ENCODE peak calls at places on chromosomes 11 and 22, in nine cellular contexts. One of them, this sample, is unnamed.
A peak's percentile ranks its signal among the peaks of the same experiment; 100 is the strongest.

GRCh38 chr22:49270595-49271368 is 556.9 kb downstream of the BRD1 start:
- DNase-seq in IMR-90: no peak
- DNase-seq in GM06990: no peak
- DNase-seq in HepG2: no peak
- DNase-seq in dorsolateral prefrontal cortex: no peak
- DNase-seq in stomach: peak; percentile 21
- DNase-seq in WTC11: no peak
- DNase-seq in hepatocyte: no peak
- DNase-seq in GM12864: no peak
- DNase-seq in this sample: no peak

GRCh38 chr22:28835630-28836189 is 35.3 kb upstream of the XBP1 start:
- DNase-seq in IMR-90: no peak
- DNase-seq in GM12864: no peak
- DNase-seq in HepG2: no peak
- DNase-seq in dorsolateral prefrontal cortex: no peak
- DNase-seq in WTC11: no peak
- DNase-seq in hepatocyte: no peak
- DNase-seq in GM06990: no peak
- DNase-seq in stomach: no peak
- DNase-seq in this sample: no peak

GRCh38 chr11:16184588-16184987 is 171.8 kb downstream of the SOX6 start:
- DNase-seq in HepG2: peak; percentile 94
- DNase-seq in hepatocyte: peak; percentile 75
- DNase-seq in WTC11: no peak
- DNase-seq in dorsolateral prefrontal cortex: no peak
- DNase-seq in GM12864: no peak
- DNase-seq in GM06990: no peak
- DNase-seq in stomach: no peak
- DNase-seq in IMR-90: peak; percentile 92
- DNase-seq in this sample: no peak

GRCh38 chr11:72405009-72405408 is 29.3 kb downstream of the CLPB start:
- DNase-seq in IMR-90: no peak
- DNase-seq in WTC11: no peak
- DNase-seq in stomach: no peak
- DNase-seq in GM12864: no peak
- DNase-seq in dorsolateral prefrontal cortex: no peak
- DNase-seq in HepG2: no peak
- DNase-seq in GM06990: no peak
- DNase-seq in hepatocyte: no peak
- DNase-seq in this sample: no peak

GRCh38 chr11:61907871-61908729 is 9.3 kb downstream of the RAB3IL1 start:
- DNase-seq in GM12864: no peak
- DNase-seq in HepG2: no peak
- DNase-seq in hepatocyte: no peak
- DNase-seq in WTC11: no peak
- DNase-seq in dorsolateral prefrontal cortex: no peak
- DNase-seq in IMR-90: no peak
- DNase-seq in GM06990: no peak
- DNase-seq in stomach: no peak
- DNase-seq in this sample: no peak

GRCh38 chr11:9774591-9775392 is 110.9 kb downstream of the SWAP70 start:
- DNase-seq in dorsolateral prefrontal cortex: no peak
- DNase-seq in IMR-90: peak; percentile 94
- DNase-seq in GM06990: no peak
- DNase-seq in hepatocyte: no peak
- DNase-seq in WTC11: no peak
- DNase-seq in GM12864: no peak
- DNase-seq in HepG2: no peak
- DNase-seq in stomach: no peak
- DNase-seq in this sample: no peak

GRCh38 chr22:28981818-28982499 is 79.7 kb downstream of the C22orf31 start:
- DNase-seq in GM12864: no peak
- DNase-seq in dorsolateral prefrontal cortex: no peak
- DNase-seq in stomach: no peak
- DNase-seq in GM06990: no peak
- DNase-seq in hepatocyte: no peak
- DNase-seq in WTC11: no peak
- DNase-seq in IMR-90: no peak
- DNase-seq in HepG2: peak; percentile 97
- DNase-seq in this sample: no peak

GRCh38 chr11:12165237-12165875 is 55.0 kb downstream of the MICAL2 start:
- DNase-seq in HepG2: no peak
- DNase-seq in hepatocyte: no peak
- DNase-seq in dorsolateral prefrontal cortex: no peak
- DNase-seq in IMR-90: no peak
- DNase-seq in GM12864: no peak
- DNase-seq in GM06990: no peak
- DNase-seq in WTC11: no peak
- DNase-seq in stomach: no peak
- DNase-seq in this sample: no peak

GRCh38 chr11:15707971-15708370 is 593.2 kb downstream of the INSC start:
- DNase-seq in IMR-90: peak; percentile 84
- DNase-seq in HepG2: no peak
- DNase-seq in GM12864: no peak
- DNase-seq in dorsolateral prefrontal cortex: no peak
- DNase-seq in hepatocyte: peak; percentile 71
- DNase-seq in stomach: peak; percentile 72
- DNase-seq in WTC11: peak; percentile 12
- DNase-seq in GM06990: no peak
- DNase-seq in this sample: no peak

GRCh38 chr22:17920992-17921650 is 103.2 kb downstream of the MICAL3 start:
- DNase-seq in dorsolateral prefrontal cortex: no peak
- DNase-seq in GM12864: no peak
- DNase-seq in WTC11: no peak
- DNase-seq in hepatocyte: no peak
- DNase-seq in HepG2: no peak
- DNase-seq in GM06990: no peak
- DNase-seq in IMR-90: no peak
- DNase-seq in stomach: no peak
- DNase-seq in this sample: no peak

GRCh38 chr22:47963660-47964059 is 1201.2 kb downstream of the TBC1D22A start:
- DNase-seq in GM12864: no peak
- DNase-seq in WTC11: no peak
- DNase-seq in GM06990: no peak
- DNase-seq in stomach: no peak
- DNase-seq in IMR-90: no peak
- DNase-seq in HepG2: no peak
- DNase-seq in hepatocyte: no peak
- DNase-seq in dorsolateral prefrontal cortex: no peak
- DNase-seq in this sample: no peak

GRCh38 chr11:106217456-106217855 is 140.0 kb downstream of the AASDHPPT start:
- DNase-seq in stomach: no peak
- DNase-seq in hepatocyte: no peak
- DNase-seq in HepG2: no peak
- DNase-seq in GM06990: no peak
- DNase-seq in WTC11: no peak
- DNase-seq in GM12864: no peak
- DNase-seq in dorsolateral prefrontal cortex: no peak
- DNase-seq in IMR-90: no peak
- DNase-seq in this sample: no peak

GRCh38 chr11:115539844-115540243 is 35.6 kb upstream of the CADM1 start:
- DNase-seq in HepG2: no peak
- DNase-seq in dorsolateral prefrontal cortex: no peak
- DNase-seq in hepatocyte: no peak
- DNase-seq in GM06990: no peak
- DNase-seq in WTC11: no peak
- DNase-seq in GM12864: no peak
- DNase-seq in stomach: no peak
- DNase-seq in IMR-90: no peak
- DNase-seq in this sample: no peak

GRCh38 chr11:66749091-66749490 is 20.1 kb upstream of the SPTBN2 start:
- DNase-seq in HepG2: no peak
- DNase-seq in WTC11: no peak
- DNase-seq in GM06990: no peak
- DNase-seq in GM12864: no peak
- DNase-seq in stomach: no peak
- DNase-seq in hepatocyte: no peak
- DNase-seq in IMR-90: no peak
- DNase-seq in dorsolateral prefrontal cortex: no peak
- DNase-seq in this sample: no peak

GRCh38 chr11:40273192-40273732 is 1186.2 kb downstream of the LRRC4C start:
- DNase-seq in hepatocyte: no peak
- DNase-seq in GM06990: no peak
- DNase-seq in stomach: no peak
- DNase-seq in dorsolateral prefrontal cortex: no peak
- DNase-seq in HepG2: no peak
- DNase-seq in IMR-90: no peak
- DNase-seq in GM12864: no peak
- DNase-seq in WTC11: no peak
- DNase-seq in this sample: no peak

GRCh38 chr11:34395916-34396555 is 38.2 kb upstream of the ABTB2 start:
- DNase-seq in HepG2: no peak
- DNase-seq in stomach: no peak
- DNase-seq in WTC11: no peak
- DNase-seq in dorsolateral prefrontal cortex: no peak
- DNase-seq in hepatocyte: no peak
- DNase-seq in IMR-90: peak; percentile 74
- DNase-seq in GM06990: no peak
- DNase-seq in GM12864: no peak
- DNase-seq in this sample: no peak

GRCh38 chr11:20563871-20564270 is 35.5 kb upstream of the SLC6A5 start:
- DNase-seq in hepatocyte: no peak
- DNase-seq in IMR-90: no peak
- DNase-seq in GM12864: no peak
- DNase-seq in GM06990: no peak
- DNase-seq in stomach: no peak
- DNase-seq in HepG2: no peak
- DNase-seq in dorsolateral prefrontal cortex: no peak
- DNase-seq in WTC11: no peak
- DNase-seq in this sample: no peak

GRCh38 chr22:46245515-46245914 is 4.6 kb downstream of the CDPF1 start:
- DNase-seq in HepG2: no peak
- DNase-seq in stomach: no peak
- DNase-seq in WTC11: no peak
- DNase-seq in hepatocyte: no peak
- DNase-seq in GM06990: no peak
- DNase-seq in GM12864: no peak
- DNase-seq in dorsolateral prefrontal cortex: no peak
- DNase-seq in IMR-90: no peak
- DNase-seq in this sample: no peak

GRCh38 chr11:118251858-118252652 is at the start of gene MPZL3:
- DNase-seq in WTC11: peak; percentile 76
- DNase-seq in dorsolateral prefrontal cortex: peak; percentile 30
- DNase-seq in GM06990: peak; percentile 91
- DNase-seq in stomach: peak; percentile 93
- DNase-seq in IMR-90: peak; percentile 44
- DNase-seq in hepatocyte: peak; percentile 98
- DNase-seq in GM12864: peak; percentile 87
- DNase-seq in HepG2: peak; percentile 91
- DNase-seq in this sample: peak; percentile 79

GRCh38 chr11:74683279-74683871 is 47.9 kb downstream of the CHRDL2 start:
- DNase-seq in dorsolateral prefrontal cortex: peak; percentile 83
- DNase-seq in WTC11: peak; percentile 68
- DNase-seq in HepG2: no peak
- DNase-seq in stomach: peak; percentile 29
- DNase-seq in GM12864: no peak
- DNase-seq in IMR-90: no peak
- DNase-seq in hepatocyte: peak; percentile 39
- DNase-seq in GM06990: no peak
- DNase-seq in this sample: peak; percentile 47
- TF ChIP-seq CTCF in dorsolateral prefrontal cortex: peak; percentile 78
- TF ChIP-seq CTCF in WTC11: no peak
- TF ChIP-seq CTCF in HepG2: no peak
- TF ChIP-seq CTCF in stomach: no peak
- TF ChIP-seq CTCF in GM12864: peak; percentile 41
- TF ChIP-seq CTCF in IMR-90: peak; percentile 9
- TF ChIP-seq CTCF in hepatocyte: peak; percentile 41
- TF ChIP-seq CTCF in GM06990: no peak
- TF ChIP-seq CTCF in this sample: no peak

GRCh38 chr11:123474994-123475393 is 44.9 kb downstream of the GRAMD1B start:
- DNase-seq in dorsolateral prefrontal cortex: no peak
- DNase-seq in HepG2: no peak
- DNase-seq in hepatocyte: no peak
- DNase-seq in GM06990: no peak
- DNase-seq in stomach: no peak
- DNase-seq in IMR-90: peak; percentile 47
- DNase-seq in WTC11: no peak
- DNase-seq in GM12864: no peak
- DNase-seq in this sample: no peak

GRCh38 chr11:123478352-123478986 is 48.4 kb downstream of the GRAMD1B start:
- DNase-seq in GM06990: peak; percentile 67
- DNase-seq in hepatocyte: peak; percentile 82
- DNase-seq in stomach: peak; percentile 43
- DNase-seq in HepG2: peak; percentile 64
- DNase-seq in dorsolateral prefrontal cortex: peak; percentile 56
- DNase-seq in WTC11: peak; percentile 64
- DNase-seq in IMR-90: peak; percentile 85
- DNase-seq in GM12864: no peak
- DNase-seq in this sample: peak; percentile 47

GRCh38 chr11:123477205-123477907 is 47.3 kb downstream of the GRAMD1B start:
- DNase-seq in HepG2: no peak
- DNase-seq in stomach: no peak
- DNase-seq in GM12864: no peak
- DNase-seq in dorsolateral prefrontal cortex: no peak
- DNase-seq in GM06990: no peak
- DNase-seq in hepatocyte: no peak
- DNase-seq in WTC11: no peak
- DNase-seq in IMR-90: no peak
- DNase-seq in this sample: no peak

GRCh38 chr11:123473941-123474668 is 44.0 kb downstream of the GRAMD1B start:
- DNase-seq in GM06990: no peak
- DNase-seq in HepG2: no peak
- DNase-seq in stomach: no peak
- DNase-seq in dorsolateral prefrontal cortex: no peak
- DNase-seq in IMR-90: peak; percentile 98
- DNase-seq in GM12864: no peak
- DNase-seq in hepatocyte: no peak
- DNase-seq in WTC11: no peak
- DNase-seq in this sample: no peak

GRCh38 chr11:123475478-123475877 is 45.4 kb downstream of the GRAMD1B start:
- DNase-seq in hepatocyte: peak; percentile 62
- DNase-seq in IMR-90: peak; percentile 57
- DNase-seq in stomach: no peak
- DNase-seq in GM12864: no peak
- DNase-seq in HepG2: no peak
- DNase-seq in GM06990: no peak
- DNase-seq in dorsolateral prefrontal cortex: no peak
- DNase-seq in WTC11: no peak
- DNase-seq in this sample: no peak
- TF ChIP-seq CTCF in hepatocyte: peak; percentile 47
- TF ChIP-seq CTCF in IMR-90: peak; percentile 32
- TF ChIP-seq CTCF in stomach: no peak
- TF ChIP-seq CTCF in GM12864: peak; percentile 22
- TF ChIP-seq CTCF in HepG2: peak; percentile 39
- TF ChIP-seq CTCF in GM06990: peak; percentile 26
- TF ChIP-seq CTCF in dorsolateral prefrontal cortex: peak; percentile 19
- TF ChIP-seq CTCF in WTC11: no peak
- TF ChIP-seq CTCF in this sample: no peak

GRCh38 chr11:68300076-68300830 is 12.1 kb upstream of the LRP5 start:
- DNase-seq in WTC11: no peak
- DNase-seq in dorsolateral prefrontal cortex: no peak
- DNase-seq in GM06990: no peak
- DNase-seq in HepG2: no peak
- DNase-seq in hepatocyte: no peak
- DNase-seq in stomach: no peak
- DNase-seq in GM12864: no peak
- DNase-seq in IMR-90: no peak
- DNase-seq in this sample: no peak
- TF ChIP-seq CTCF in WTC11: no peak
- TF ChIP-seq CTCF in dorsolateral prefrontal cortex: no peak
- TF ChIP-seq CTCF in GM06990: no peak
- TF ChIP-seq CTCF in HepG2: peak; percentile 54
- TF ChIP-seq CTCF in hepatocyte: no peak
- TF ChIP-seq CTCF in stomach: no peak
- TF ChIP-seq CTCF in GM12864: peak; percentile 8
- TF ChIP-seq CTCF in IMR-90: no peak
- TF ChIP-seq CTCF in this sample: no peak

GRCh38 chr22:44335903-44336803 is 23.4 kb upstream of the SHISAL1 start:
- DNase-seq in GM12864: no peak
- DNase-seq in dorsolateral prefrontal cortex: no peak
- DNase-seq in WTC11: peak; percentile 34
- DNase-seq in stomach: peak; percentile 37
- DNase-seq in hepatocyte: no peak
- DNase-seq in HepG2: no peak
- DNase-seq in GM06990: no peak
- DNase-seq in IMR-90: no peak
- DNase-seq in this sample: no peak
- TF ChIP-seq CTCF in GM12864: peak; percentile 12
- TF ChIP-seq CTCF in dorsolateral prefrontal cortex: no peak
- TF ChIP-seq CTCF in WTC11: no peak
- TF ChIP-seq CTCF in stomach: no peak
- TF ChIP-seq CTCF in hepatocyte: no peak
- TF ChIP-seq CTCF in HepG2: peak; percentile 30
- TF ChIP-seq CTCF in GM06990: peak; percentile 10
- TF ChIP-seq CTCF in IMR-90: no peak
- TF ChIP-seq CTCF in this sample: no peak